ENCODE peak calls at places on chromosome 20, in seven cellular contexts. R is HFF-Myc; I is hepatocyte; G is IMR-90; J is CD8-positive, alpha-beta T cell; O is fibroblast of pulmonary artery; A is BJ. C is an unnamed sample.
A peak's percentile ranks its signal among the peaks of the same experiment; 100 is the strongest.

GRCh38 chr20:46894579-46894958 is at the start of gene EYA2:
- DNase-seq in R (no peak), I (peak; percentile 42), G (peak; percentile 25), J (no peak), O (no peak), A (no peak), C (no peak)

GRCh38 chr20:13271098-13271497 is 50.0 kb downstream of the ISM1 start:
- DNase-seq in R (no peak), I (no peak), G (no peak), J (no peak), O (no peak), A (no peak), C (no peak)

GRCh38 chr20:63967330-63968135 is 2.2 kb downstream of the ZNF512B start:
- DNase-seq in R (no peak), I (no peak), G (no peak), J (no peak), O (no peak), A (no peak), C (no peak)

GRCh38 chr20:7207186-7207585 is 439.7 kb downstream of the BMP2 start:
- DNase-seq in R (no peak), I (no peak), G (no peak), J (no peak), O (peak; percentile 26), A (no peak), C (no peak)

GRCh38 chr20:16104783-16105182 is 468.5 kb downstream of the KIF16B start:
- DNase-seq in R (no peak), I (no peak), G (no peak), J (no peak), O (no peak), A (no peak), C (no peak)

GRCh38 chr20:50401047-50401586 is 109.1 kb upstream of the PTPN1 start:
- DNase-seq in R (no peak), I (no peak), G (no peak), J (no peak), O (no peak), A (no peak), C (no peak)

GRCh38 chr20:45905505-45906079 is 6.4 kb downstream of the PLTP start:
- DNase-seq in R (no peak), I (no peak), G (peak; percentile 90), J (no peak), O (peak; percentile 57), A (no peak), C (peak; percentile 72)

GRCh38 chr20:8394308-8394945 is 262.4 kb downstream of the PLCB1 start:
- DNase-seq in R (no peak), I (no peak), G (peak; percentile 63), J (no peak), O (peak; percentile 64), A (no peak), C (peak; percentile 20)

GRCh38 chr20:62938105-62938888 is at the start of gene GID8:
- DNase-seq in R (no peak), I (peak; percentile 82), G (peak; percentile 33), J (peak; percentile 69), O (peak; percentile 49), A (no peak), C (no peak)

GRCh38 chr20:60327971-60328660 is 369.9 kb downstream of the CDH26 start:
- DNase-seq in R (no peak), I (no peak), G (peak; percentile 7), J (no peak), O (no peak), A (no peak), C (no peak)

GRCh38 chr20:24573557-24573956 is 104.1 kb downstream of the SYNDIG1 start:
- DNase-seq in R (no peak), I (no peak), G (no peak), J (no peak), O (no peak), A (no peak), C (no peak)

GRCh38 chr20:3889489-3890409 is 562 bp downstream of the PANK2 start:
- DNase-seq in R (no peak), I (peak; percentile 46), G (no peak), J (peak; percentile 67), O (no peak), A (no peak), C (no peak)

GRCh38 chr20:2137552-2138201 is 36.0 kb downstream of the STK35 start:
- DNase-seq in R (no peak), I (no peak), G (peak; percentile 96), J (no peak), O (peak; percentile 35), A (peak; percentile 84), C (peak; percentile 41)

GRCh38 chr20:40506567-40506966 is 182.5 kb downstream of the MAFB start:
- DNase-seq in R (peak; percentile 75), I (peak; percentile 72), G (peak; percentile 80), J (no peak), O (peak; percentile 97), A (peak; percentile 89), C (peak; percentile 98)

GRCh38 chr20:61957961-61958715 is 107.5 kb downstream of the TAF4 start:
- DNase-seq in R (no peak), I (no peak), G (no peak), J (peak; percentile 23), O (no peak), A (no peak), C (no peak)

GRCh38 chr20:48619126-48620101 is 208.4 kb downstream of the PREX1 start:
- DNase-seq in R (no peak), I (peak; percentile 41), G (no peak), J (no peak), O (no peak), A (no peak), C (no peak)

GRCh38 chr20:23636182-23636907 is 1.4 kb downstream of the CST3 start:
- DNase-seq in R (no peak), I (no peak), G (no peak), J (no peak), O (no peak), A (no peak), C (no peak)

GRCh38 chr20:37384683-37385174 is 38.8 kb downstream of the SRC start:
- DNase-seq in R (no peak), I (peak; percentile 71), G (peak; percentile 38), J (peak; percentile 91), O (peak; percentile 44), A (no peak), C (peak; percentile 18)

GRCh38 chr20:58481541-58482021 is 33.6 kb downstream of the APCDD1L start:
- DNase-seq in R (no peak), I (peak; percentile 64), G (no peak), J (peak; percentile 59), O (peak; percentile 57), A (no peak), C (peak; percentile 6)

GRCh38 chr20:53434662-53435061 is 159.0 kb downstream of the ZNF217 start:
- DNase-seq in R (peak; percentile 2), I (no peak), G (no peak), J (no peak), O (no peak), A (no peak), C (no peak)

GRCh38 chr20:43776691-43777090 is 49.9 kb upstream of the GTSF1L start:
- DNase-seq in R (no peak), I (no peak), G (peak; percentile 8), J (no peak), O (no peak), A (no peak), C (no peak)

GRCh38 chr20:16785221-16785620 is 37.1 kb downstream of the OTOR start:
- DNase-seq in R (no peak), I (no peak), G (peak; percentile 9), J (no peak), O (peak; percentile 61), A (no peak), C (peak; percentile 19)

GRCh38 chr20:25282796-25283195 is 34.9 kb downstream of the PYGB start:
- DNase-seq in R (no peak), I (no peak), G (no peak), J (no peak), O (no peak), A (no peak), C (no peak)

GRCh38 chr20:49593441-49594142 is 25.7 kb upstream of the PTGIS start:
- DNase-seq in R (no peak), I (no peak), G (no peak), J (no peak), O (no peak), A (no peak), C (no peak)

GRCh38 chr20:41664584-41664983 is 46.4 kb upstream of the CHD6 start:
- DNase-seq in R (no peak), I (no peak), G (peak; percentile 14), J (no peak), O (peak; percentile 19), A (no peak), C (no peak)
- H3K4me3 ChIP-seq in R (no peak overlapping the region), I (no peak overlapping the region), G (no peak overlapping the region), J (no peak overlapping the region), O (no peak overlapping the region), A (no peak overlapping the region), C (no peak overlapping the region)

GRCh38 chr20:32762754-32763201 is 593 bp downstream of the DNMT3B start:
- DNase-seq in R (no peak), I (peak; percentile 52), G (no peak), J (peak; percentile 63), O (no peak), A (no peak), C (no peak)

GRCh38 chr20:32763202-32763999 is 1.2 kb downstream of the DNMT3B start:
- DNase-seq in R (no peak), I (peak; percentile 61), G (no peak), J (no peak), O (no peak), A (no peak), C (no peak)

GRCh38 chr20:32764000-32764960 is 2.1 kb downstream of the DNMT3B start:
- DNase-seq in R (no peak), I (no peak), G (no peak), J (no peak), O (no peak), A (no peak), C (no peak)

GRCh38 chr20:32761417-32761830 is 761 bp upstream of the DNMT3B start:
- DNase-seq in R (no peak), I (no peak), G (no peak), J (no peak), O (no peak), A (no peak), C (no peak)

GRCh38 chr20:32761831-32762753 is at the start of gene DNMT3B:
- DNase-seq in R (no peak), I (peak; percentile 91), G (peak; percentile 73), J (peak; percentile 77), O (peak; percentile 71), A (no peak), C (peak; percentile 48)
- TF ChIP-seq CTCF in R (no peak), I (peak; percentile 27), G (peak; percentile 46), J (no peak), O (no peak), A (peak; percentile 1), C (no peak)

GRCh38 chr20:57398231-57398821 is 7.1 kb downstream of the RBM38 start:
- DNase-seq in R (no peak), I (no peak), G (no peak), J (peak; percentile 96), O (no peak), A (no peak), C (no peak)
- H3K4me3 ChIP-seq in R (no peak overlapping the region), I (no peak overlapping the region), G (no peak overlapping the region), J (peak overlapping the region; percentile 63), O (no peak overlapping the region), A (no peak overlapping the region), C (no peak overlapping the region)

DNA sequence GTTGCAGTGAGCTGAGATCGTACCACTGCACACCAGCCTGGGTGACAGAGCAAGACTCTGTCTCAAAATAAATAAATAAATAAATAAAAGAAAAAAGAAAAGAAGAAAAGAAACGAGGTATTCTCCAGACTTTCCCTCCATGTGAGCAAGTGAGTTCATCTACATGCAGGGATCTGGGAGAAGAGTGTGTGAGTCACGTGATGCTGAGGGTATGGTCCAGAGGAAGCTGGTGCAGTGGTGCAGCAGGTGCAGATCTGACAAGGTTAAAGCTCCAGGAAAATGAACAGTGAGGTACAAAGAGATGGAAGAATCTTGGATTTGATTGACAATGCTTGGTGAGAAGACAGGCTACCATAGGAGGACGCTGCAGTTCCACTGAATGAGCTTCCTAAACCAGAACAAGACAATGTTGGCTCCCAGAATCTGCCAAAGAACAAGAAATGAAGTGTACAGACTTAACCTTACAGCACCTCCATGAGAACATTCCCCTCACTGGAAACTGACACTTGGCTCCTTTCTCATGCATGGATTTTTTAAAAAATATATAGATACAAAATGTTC is 79.5 kb upstream of the BTBD3 start:
- DNase-seq in R (no peak), I (no peak), G (no peak), J (no peak), O (no peak), A (no peak), C (no peak)
- TF ChIP-seq CTCF in R (no peak), I (no peak), G (no peak), J (no peak), O (no peak), A (no peak), C (no peak)